ENCODE peak calls at places on chromosome 11, in seven cellular contexts. M is MV-4-11; K is nucleus accumbens; E is activated CD4-positive, alpha-beta T cell treated with anti-CD3 and anti-CD28 coated beads for 48 hours; B is EL; C is NCI-H345; V is amygdala. R is an unnamed sample.

GRCh38 chr11:13140873-13141655 is 131.9 kb downstream of the RASSF10 start:
- DNase-seq in M (peak; percentile 18), K (no peak), E (no peak), B (no peak), C (no peak), V (no peak), R (no peak)

GRCh38 chr11:24234822-24235508 is 261.9 kb upstream of the LUZP2 start:
- DNase-seq in M (no peak), K (no peak), E (no peak), B (peak; percentile 69), C (peak; percentile 27), V (no peak), R (no peak)

GRCh38 chr11:119782673-119783072 is 53.7 kb upstream of the NECTIN1 start:
- DNase-seq in M (peak; percentile 36), K (no peak), E (no peak), B (no peak), C (no peak), V (no peak), R (no peak)

GRCh38 chr11:46278387-46279173 is 1.1 kb downstream of the CREB3L1 start:
- DNase-seq in M (no peak), K (no peak), E (peak; percentile 66), B (peak; percentile 84), C (no peak), V (no peak), R (peak; percentile 5)

GRCh38 chr11:68962527-68963250 is 18.1 kb downstream of the MRGPRD start:
- DNase-seq in M (no peak), K (no peak), E (peak; percentile 11), B (no peak), C (no peak), V (no peak), R (no peak)

GRCh38 chr11:110526323-110526722 is 96.6 kb downstream of the FDX1 start:
- DNase-seq in M (no peak), K (no peak), E (no peak), B (peak; percentile 9), C (no peak), V (no peak), R (no peak)

GRCh38 chr11:124209824-124210357 is 26.7 kb downstream of the OR10D3 start:
- DNase-seq in M (no peak), K (no peak), E (no peak), B (no peak), C (no peak), V (no peak), R (no peak)

GRCh38 chr11:43948341-43949185 is 6.1 kb downstream of the C11orf96 start:
- DNase-seq in M (no peak), K (no peak), E (no peak), B (no peak), C (no peak), V (no peak), R (no peak)

GRCh38 chr11:58927393-58928081 is 11.8 kb upstream of the GLYATL1 start:
- DNase-seq in M (no peak), K (no peak), E (peak; percentile 41), B (peak; percentile 27), C (peak; percentile 34), V (no peak), R (no peak)

GRCh38 chr11:20102393-20102792 is 57.9 kb downstream of the DBX1 start:
- DNase-seq in M (no peak), K (no peak), E (no peak), B (no peak), C (no peak), V (no peak), R (no peak)

GRCh38 chr11:89184021-89184420 is 6.3 kb downstream of the TYR start:
- DNase-seq in M (no peak), K (no peak), E (no peak), B (peak; percentile 28), C (no peak), V (no peak), R (no peak)

GRCh38 chr11:117020873-117021564 is 77.2 kb downstream of the SIK3 start:
- DNase-seq in M (no peak), K (no peak), E (no peak), B (no peak), C (no peak), V (peak; percentile 7), R (no peak)

GRCh38 chr11:40787243-40787642 is 672.2 kb downstream of the LRRC4C start:
- DNase-seq in M (no peak), K (no peak), E (no peak), B (no peak), C (no peak), V (no peak), R (no peak)

GRCh38 chr11:130269544-130269943 is 45.2 kb downstream of the ZBTB44 start:
- DNase-seq in M (peak; percentile 27), K (no peak), E (no peak), B (no peak), C (no peak), V (no peak), R (no peak)

GRCh38 chr11:118313242-118313641 is 8.7 kb downstream of the CD3E start:
- DNase-seq in M (no peak), K (no peak), E (no peak), B (no peak), C (no peak), V (no peak), R (no peak)

GRCh38 chr11:17972987-17973386 is 39.9 kb downstream of the SERGEF start:
- DNase-seq in M (no peak), K (peak; percentile 33), E (peak; percentile 5), B (peak; percentile 83), C (no peak), V (no peak), R (peak; percentile 59)

GRCh38 chr11:134312807-134313206 is 19.0 kb upstream of the GLB1L2 start:
- DNase-seq in M (no peak), K (no peak), E (no peak), B (no peak), C (no peak), V (no peak), R (no peak)

GRCh38 chr11:45141171-45141570 is 5.3 kb upstream of the PRDM11 start:
- DNase-seq in M (no peak), K (no peak), E (peak; percentile 17), B (no peak), C (no peak), V (no peak), R (no peak)

GRCh38 chr11:34443136-34443535 is 4.4 kb downstream of the CAT start:
- DNase-seq in M (no peak), K (no peak), E (no peak), B (no peak), C (no peak), V (no peak), R (no peak)

GRCh38 chr11:3809624-3809928 is 1.2 kb downstream of the PGAP2 start:
- DNase-seq in M (no peak), K (no peak), E (no peak), B (no peak), C (no peak), V (no peak), R (no peak)

GRCh38 chr11:96328395-96329010 is 14.5 kb downstream of the MAML2 start:
- DNase-seq in M (no peak), K (no peak), E (no peak), B (peak; percentile 75), C (no peak), V (no peak), R (no peak)

GRCh38 chr11:68043349-68044144 is 4.7 kb downstream of the TCIRG1 start:
- DNase-seq in M (peak; percentile 90), K (no peak), E (no peak), B (peak; percentile 93), C (peak; percentile 69), V (no peak), R (peak; percentile 17)

GRCh38 chr11:66420671-66421476 is at the start of gene NPAS4:
- DNase-seq in M (no peak), K (peak; percentile 35), E (no peak), B (no peak), C (peak; percentile 81), V (no peak), R (no peak)

GRCh38 chr11:74057251-74058151 is 48.6 kb upstream of the UCP3 start:
- DNase-seq in M (no peak), K (no peak), E (no peak), B (peak; percentile 27), C (no peak), V (no peak), R (no peak)

GRCh38 chr11:105975128-105975527 is 46.9 kb downstream of the MSANTD4 start:
- DNase-seq in M (no peak), K (no peak), E (no peak), B (peak; percentile 15), C (no peak), V (no peak), R (no peak)

GRCh38 chr11:58719406-58720117 is 12.2 kb downstream of the GLYAT start:
- DNase-seq in M (peak; percentile 3), K (no peak), E (no peak), B (no peak), C (no peak), V (no peak), R (no peak)

GRCh38 chr11:111941963-111942362 is 4.8 kb downstream of the DIXDC1 start:
- DNase-seq in M (peak; percentile 14), K (no peak), E (no peak), B (no peak), C (no peak), V (no peak), R (peak; percentile 68)

GRCh38 chr11:127521413-127521812 is 520.8 kb upstream of the KIRREL3 start:
- DNase-seq in M (no peak), K (no peak), E (no peak), B (peak; percentile 37), C (no peak), V (no peak), R (no peak)

GRCh38 chr11:98561216-98561615 is 459.5 kb upstream of the CNTN5 start:
- DNase-seq in M (no peak), K (no peak), E (no peak), B (no peak), C (peak; percentile 59), V (no peak), R (no peak)

GRCh38 chr11:45285931-45286632 is at the start of gene SYT13:
- DNase-seq in M (no peak), K (no peak), E (no peak), B (no peak), C (peak; percentile 83), V (no peak), R (no peak)

GRCh38 chr11:2808850-2809847 is 76.4 kb downstream of the CDKN1C start:
- DNase-seq in M (no peak), K (no peak), E (no peak), B (no peak), C (peak; percentile 31), V (no peak), R (no peak)

GRCh38 chr11:74818283-74818946 is 69.8 kb downstream of the RNF169 start:
- DNase-seq in M (no peak), K (no peak), E (no peak), B (no peak), C (no peak), V (no peak), R (no peak)

R was measured in NCI-H1694 treated with DMSO at 0.1 percent for 48 hours.